ENCODE peak calls at places on chromosomes 1 and 21, in six cellular contexts. H, G, Z, Q, N and S are unnamed samples.

GRCh38 chr1:221011145-221011544 is 131.9 kb downstream of the HLX start:
- DNase-seq in N (peak; percentile 69), H (no peak), G (peak; percentile 4), Q (no peak), Z (no peak), S (peak; percentile 30)

GRCh38 chr1:211327341-211327921 is 798 bp downstream of the TRAF5 start:
- DNase-seq in H (no peak), G (peak; percentile 84), N (no peak), Z (peak; percentile 80), Q (no peak), S (peak; percentile 51)

GRCh38 chr21:45039309-45040113 is 34.9 kb upstream of the ADARB1 start:
- DNase-seq in H (no peak), N (no peak), G (no peak), Z (no peak), Q (no peak), S (no peak)

GRCh38 chr1:55474168-55474786 is 259.1 kb upstream of the USP24 start:
- DNase-seq in Q (no peak), H (no peak), N (no peak), Z (no peak), G (peak; percentile 66), S (peak; percentile 81)

GRCh38 chr1:94481473-94481933 is 60.1 kb downstream of the F3 start:
- DNase-seq in H (no peak), N (no peak), Q (peak; percentile 2), G (peak; percentile 83), Z (peak; percentile 82), S (peak; percentile 53)

GRCh38 chr21:44878053-44878982 is 4.8 kb upstream of the PTTG1IP start:
- DNase-seq in Z (no peak), Q (no peak), H (no peak), N (no peak), G (no peak), S (no peak)

GRCh38 chr21:37244506-37245083 is 22.5 kb downstream of the VPS26C start:
- DNase-seq in G (no peak), N (no peak), H (no peak), Z (peak; percentile 64), Q (no peak), S (no peak)

GRCh38 chr1:32309960-32310359 is 18.1 kb downstream of the HDAC1 start:
- DNase-seq in Q (no peak), N (no peak), H (no peak), G (no peak), Z (no peak), S (no peak)

GRCh38 chr1:7224644-7225043 is 439.4 kb downstream of the CAMTA1 start:
- DNase-seq in G (no peak), Z (peak; percentile 81), H (no peak), N (no peak), Q (peak; percentile 87), S (no peak)

GRCh38 chr1:206455681-206456344 is 14.5 kb upstream of the IKBKE start:
- DNase-seq in G (no peak), N (peak; percentile 55), Q (peak; percentile 74), H (peak; percentile 42), Z (no peak), S (no peak)